ENCODE peak calls at places on chromosome 1, in four cellular contexts. F is body of pancreas, G is GM23338, Q is IMR-90. Z is an unnamed sample.

GRCh38 chr1:67711850-67712202 is 26.8 kb downstream of the GADD45A start:
- DNase-seq in Q (no peak), F (no peak), G (no peak), Z (no peak)

GRCh38 chr1:48536477-48536876 is 64.5 kb upstream of the SPATA6 start:
- DNase-seq in Q (no peak), F (no peak), G (no peak), Z (no peak)

GRCh38 chr1:114340906-114341698 is 169.9 kb downstream of the TRIM33 start:
- DNase-seq in Q (no peak), G (no peak), F (no peak), Z (no peak)

GRCh38 chr1:41975850-41976569 is 57.3 kb upstream of the HIVEP3 start:
- DNase-seq in G (no peak), F (no peak), Q (no peak), Z (no peak)

GRCh38 chr1:54971317-54971791 is 9.1 kb upstream of the TMEM61 start:
- DNase-seq in Q (peak), G (no peak), F (no peak), Z (peak)

GRCh38 chr1:152313970-152314369 is 11.1 kb downstream of the FLG start:
- DNase-seq in F (no peak), Q (no peak), G (no peak), Z (no peak)

GRCh38 chr1:205533729-205534443 is 29.4 kb downstream of the CDK18 start:
- DNase-seq in G (no peak), Q (no peak), F (no peak), Z (no peak)

GRCh38 chr1:108560430-108561144 is 687 bp downstream of the EEIG2 start:
- DNase-seq in G (peak), F (peak), Q (peak), Z (no peak)

GRCh38 chr1:197683895-197684553 is 91.3 kb downstream of the DENND1B start:
- DNase-seq in F (no peak), G (no peak), Q (no peak), Z (peak)

DNA sequence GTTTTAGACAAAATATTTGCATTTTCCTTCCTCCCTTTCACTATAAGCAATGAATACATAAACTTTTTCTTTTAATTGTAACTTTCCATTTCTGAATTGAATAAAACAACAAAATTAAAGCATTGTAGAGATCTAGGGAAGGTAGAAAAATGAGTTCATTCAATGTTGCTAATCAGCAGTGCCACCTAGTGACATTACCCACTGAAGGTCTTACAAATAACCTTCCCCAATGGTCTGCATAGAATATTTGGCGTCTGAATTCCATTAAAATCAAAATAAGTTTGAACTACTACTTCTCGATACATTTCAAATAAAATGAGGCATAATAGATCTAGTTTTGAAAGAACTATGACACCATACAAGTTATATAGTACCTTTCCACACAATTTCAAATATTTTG is 19.6 kb downstream of the FH start:
- DNase-seq in Q (peak), G (peak), F (no peak), Z (peak)
- TF ChIP-seq CTCF in Q (peak), G (peak), F (peak), Z (peak)

GRCh38 chr1:44677201-44677520 is 2.6 kb downstream of the ARMH1 start:
- DNase-seq in G (peak), F (no peak), Q (peak), Z (peak)
- H3K27ac ChIP-seq in G (no peak), F (peak), Q (no peak), Z (no peak)

DNA sequence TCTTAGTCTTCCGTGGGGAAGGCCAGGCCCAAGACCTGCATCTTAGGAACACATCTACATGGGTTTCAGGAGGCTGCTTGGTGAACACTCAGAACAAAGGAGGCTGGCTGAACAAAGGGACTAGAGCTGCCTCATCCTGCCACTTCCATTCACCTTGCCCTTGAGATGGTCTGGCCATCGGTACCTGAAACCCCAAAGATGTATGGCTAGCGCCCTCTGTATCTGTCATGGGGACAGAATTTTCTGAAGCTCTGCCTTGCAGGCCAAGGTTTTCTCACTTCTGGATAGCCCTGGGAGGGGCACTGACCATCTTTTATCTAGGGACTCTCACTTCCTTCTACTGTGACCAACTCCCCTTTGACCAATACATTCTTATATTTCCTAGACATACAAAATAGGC is 55.4 kb upstream of the GRIK3 start:
- DNase-seq in G (no peak), Q (no peak), F (no peak), Z (no peak)
- TF ChIP-seq CTCF in G (peak), Q (no peak), F (no peak), Z (no peak)

DNA sequence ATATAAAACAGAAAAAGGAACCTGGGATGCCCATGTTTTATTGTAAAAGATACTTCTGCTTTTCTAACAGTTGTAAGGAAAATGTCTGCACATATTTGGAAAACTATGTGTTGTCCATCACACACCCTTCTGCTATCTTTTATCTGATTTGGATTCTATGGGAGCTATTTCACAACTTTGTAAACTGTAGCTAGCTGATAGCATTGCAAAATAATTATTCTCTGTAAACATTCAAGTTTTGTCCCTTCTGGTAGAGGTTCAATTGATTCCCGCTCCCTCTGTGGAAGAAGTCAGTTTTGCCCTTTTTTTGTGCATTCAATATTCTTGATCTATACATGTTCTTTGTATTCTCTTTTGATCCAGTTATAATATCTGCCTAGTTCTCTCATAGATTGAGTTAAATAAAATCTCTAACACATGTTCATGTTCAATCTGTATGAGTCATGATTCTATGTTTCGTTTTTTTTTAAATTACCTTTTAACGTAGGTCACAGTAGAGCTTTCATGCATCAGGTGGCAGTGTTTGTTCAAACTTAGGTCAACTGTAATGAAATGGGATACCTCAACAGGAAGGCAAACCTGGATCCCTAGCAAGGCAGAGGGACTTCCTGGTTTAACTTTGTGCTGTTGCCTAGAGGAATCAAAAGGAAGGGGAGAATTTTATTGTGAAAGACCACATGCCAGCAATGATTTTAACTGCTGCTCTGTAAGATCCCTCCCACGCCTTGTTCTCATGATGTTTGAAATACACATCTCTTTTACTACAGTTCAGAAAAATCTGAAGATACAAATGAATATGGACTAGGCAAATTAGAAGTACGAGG is 26.0 kb upstream of the BCL9 start:
- DNase-seq in F (peak), Q (peak), G (peak), Z (peak)
- H3K27ac ChIP-seq in F (peak), Q (no peak), G (no peak), Z (no peak)

GRCh38 chr1:86650065-86650464 is 54.3 kb upstream of the SH3GLB1 start:
- DNase-seq in G (peak), F (no peak), Q (no peak), Z (no peak)
- TF ChIP-seq CTCF in G (peak), F (no peak), Q (no peak), Z (no peak)

GRCh38 chr1:14521602-14522001 is 76.9 kb upstream of the KAZN start:
- DNase-seq in G (no peak), F (no peak), Q (no peak), Z (no peak)
- H3K27ac ChIP-seq in G (no peak), F (no peak), Q (peak), Z (peak)

DNA sequence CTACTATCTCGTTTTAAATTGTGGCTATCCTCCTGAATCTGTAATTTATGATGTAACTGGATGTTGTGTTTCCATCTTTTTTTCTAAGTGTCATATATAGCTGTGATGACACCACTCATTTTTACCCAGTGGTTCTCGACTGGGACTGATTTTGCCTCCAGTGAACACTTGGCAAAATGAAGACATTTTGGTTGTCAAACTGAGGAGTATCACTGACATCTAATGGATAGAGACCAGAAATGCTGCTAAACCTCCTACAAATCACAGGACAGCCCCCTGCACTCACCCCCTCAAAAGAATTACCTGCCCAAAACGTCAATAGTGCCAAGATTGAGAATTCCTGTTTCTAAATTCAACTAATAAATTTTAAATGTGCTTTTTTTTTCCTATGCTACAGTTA is 1.9 kb downstream of the TRMT13 start:
- DNase-seq in F (no peak), G (no peak), Q (peak), Z (no peak)
- TF ChIP-seq CTCF in F (no peak), G (no peak), Q (no peak), Z (no peak)

GRCh38 chr1:150514260-150514659 is 1.3 kb upstream of the FALEC start:
- DNase-seq in Q (no peak), F (no peak), G (no peak), Z (no peak)

GRCh38 chr1:150515328-150516049 is at the start of gene FALEC:
- DNase-seq in G (peak), Q (peak), F (peak), Z (peak)

GRCh38 chr1:150516616-150517015 is 1.1 kb downstream of the FALEC start:
- DNase-seq in G (peak), F (no peak), Q (no peak), Z (no peak)

GRCh38 chr1:150514913-150515327 is 632 bp upstream of the FALEC start:
- DNase-seq in Q (no peak), G (peak), F (no peak), Z (no peak)

GRCh38 chr1:150516050-150516591 is 569 bp downstream of the FALEC start:
- DNase-seq in F (no peak), G (peak), Q (no peak), Z (no peak)
- H3K27ac ChIP-seq in F (peak), G (no peak), Q (peak), Z (peak)